ENCODE peak calls at places on chromosomes 7 and 10, in seven cellular contexts. W is Peyer's patch, M is psoas muscle, S is IMR-90, A is testis, Y is transverse colon, N is tibial nerve. K is an unnamed sample.

GRCh38 chr10:22541900-22542299 is 172.5 kb downstream of the PIP4K2A start:
- DNase-seq in A (no peak), W (no peak), N (no peak), Y (no peak), M (no peak), S (no peak), K (no peak)

GRCh38 chr10:14009315-14010082 is 321.2 kb downstream of the FRMD4A start:
- DNase-seq in N (no peak), M (no peak), W (no peak), A (no peak), Y (no peak), S (peak; percentile 90), K (peak; percentile 77)

GRCh38 chr7:139043823-139044812 is 8.3 kb upstream of the ZC3HAV1L start:
- DNase-seq in Y (peak; percentile 51), N (no peak), M (no peak), A (no peak), S (peak; percentile 44), W (no peak), K (peak; percentile 74)

GRCh38 chr10:132532784-132533560 is 4.6 kb upstream of the INPP5A start:
- DNase-seq in W (peak; percentile 20), A (no peak), S (peak; percentile 87), Y (no peak), M (no peak), N (no peak), K (no peak)

GRCh38 chr7:141366098-141366621 is 185.1 kb upstream of the AGK start:
- DNase-seq in M (no peak), A (no peak), N (no peak), S (no peak), W (no peak), Y (no peak), K (no peak)

GRCh38 chr7:107045980-107046379 is 1.5 kb downstream of the PRKAR2B start:
- DNase-seq in S (peak; percentile 61), N (no peak), Y (no peak), M (no peak), W (no peak), A (no peak), K (no peak)

GRCh38 chr10:132185601-132186487 is 904 bp upstream of the DPYSL4 start:
- DNase-seq in A (peak; percentile 44), M (peak; percentile 49), S (peak; percentile 12), N (no peak), Y (peak; percentile 37), W (peak; percentile 60), K (peak; percentile 36)

GRCh38 chr7:30468791-30469190 is 9.8 kb downstream of the NOD1 start:
- DNase-seq in N (no peak), S (peak; percentile 41), Y (no peak), A (peak; percentile 30), W (no peak), M (peak; percentile 33), K (no peak)

GRCh38 chr10:89073719-89074118 is 83.1 kb downstream of the FAS start:
- DNase-seq in W (no peak), S (no peak), A (no peak), N (no peak), Y (no peak), M (no peak), K (no peak)

GRCh38 chr10:113558336-113558735 is 5.5 kb downstream of the HABP2 start:
- DNase-seq in W (no peak), M (no peak), A (no peak), S (no peak), Y (no peak), N (no peak), K (no peak)

GRCh38 chr10:13528138-13528874 is 508 bp downstream of the BEND7 start:
- DNase-seq in N (no peak), Y (peak; percentile 43), A (peak; percentile 20), S (no peak), M (peak; percentile 26), W (peak; percentile 70), K (no peak)

GRCh38 chr7:73725703-73726466 is 6.4 kb upstream of the STX1A start:
- DNase-seq in A (peak; percentile 95), Y (peak; percentile 95), N (peak; percentile 98), S (peak; percentile 53), W (peak; percentile 95), M (peak; percentile 86), K (peak; percentile 77)

DNA sequence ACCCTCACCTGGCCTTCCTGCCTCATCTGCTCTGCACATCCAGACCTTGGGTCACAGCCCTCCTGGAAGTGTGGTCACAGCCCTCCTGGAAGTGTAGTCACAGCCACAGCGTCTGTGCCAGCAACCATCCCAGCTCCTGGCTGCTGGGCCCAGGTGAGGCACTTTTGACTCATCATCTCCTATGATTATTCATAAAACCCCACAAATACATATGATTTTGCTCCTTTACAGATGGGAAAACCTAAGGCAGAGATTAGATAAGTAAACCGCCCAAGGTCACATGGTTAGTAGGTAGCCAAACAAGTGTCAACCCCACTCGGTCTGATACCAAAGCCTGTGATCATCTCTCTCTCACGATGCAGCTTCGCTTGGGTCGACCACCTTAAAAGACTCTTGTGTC is 94.3 kb downstream of the PRLHR start:
- DNase-seq in N (no peak), W (no peak), M (no peak), Y (no peak), A (no peak), S (no peak), K (no peak)
- H3K27ac ChIP-seq in N (no peak overlapping the region), W (no peak overlapping the region), M (no peak overlapping the region), Y (no peak overlapping the region), A (no peak overlapping the region), S (no peak overlapping the region), K (no peak overlapping the region)

GRCh38 chr10:44024351-44025116 is 360.4 kb downstream of the CXCL12 start:
- DNase-seq in Y (no peak), M (no peak), S (no peak), A (no peak), W (no peak), N (no peak), K (no peak)
- H3K4me3 ChIP-seq in Y (no peak overlapping the region), M (no peak overlapping the region), S (no peak overlapping the region), A (no peak overlapping the region), W (no peak overlapping the region), N (no peak overlapping the region), K (no peak overlapping the region)

GRCh38 chr7:148735141-148735540 is 36.4 kb downstream of the CUL1 start:
- DNase-seq in N (no peak), S (no peak), W (no peak), M (peak; percentile 28), Y (no peak), A (no peak), K (no peak)
- H3K4me1 ChIP-seq in N (no peaks in the 10 kb centered on the region), S (peaks cover 16% of the 10 kb centered on the region), W (no peaks in the 10 kb centered on the region), M (peaks cover 64% of the 10 kb centered on the region), Y (peaks cover 12% of the 10 kb centered on the region), A (no peaks in the 10 kb centered on the region), K (no peaks in the 10 kb centered on the region)

DNA sequence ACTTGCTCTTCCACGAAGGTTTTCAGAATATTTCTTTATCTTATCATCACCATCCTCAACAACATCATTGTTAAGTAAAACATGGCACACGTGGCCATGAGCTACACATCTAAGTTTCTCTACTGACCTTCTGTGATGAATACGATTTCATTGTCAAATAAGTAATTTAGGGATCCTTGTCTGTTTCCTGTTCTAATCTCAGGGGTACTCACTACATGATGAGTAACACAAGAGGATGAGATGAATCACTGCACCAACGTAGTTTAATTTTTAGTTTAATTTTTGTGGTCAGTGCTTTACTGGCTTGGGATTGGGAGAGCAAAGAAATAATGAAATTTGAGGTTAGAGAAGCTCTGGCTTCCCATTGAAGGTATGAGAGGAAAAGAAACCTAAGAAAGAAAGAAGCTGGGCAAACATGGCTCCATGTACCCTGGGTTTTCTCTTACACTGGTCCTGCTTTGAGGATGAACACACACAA is 461.9 kb upstream of the KLF6 start:
- DNase-seq in W (no peak), M (no peak), S (peak; percentile 98), N (no peak), A (no peak), Y (no peak), K (no peak)
- H3K27ac ChIP-seq in W (no peak overlapping the region), M (peak overlapping the region; percentile 13), S (peak overlapping the region; percentile 87), N (peak overlapping the region; percentile 70), A (no peak overlapping the region), Y (peak overlapping the region; percentile 20), K (no peak overlapping the region)

DNA sequence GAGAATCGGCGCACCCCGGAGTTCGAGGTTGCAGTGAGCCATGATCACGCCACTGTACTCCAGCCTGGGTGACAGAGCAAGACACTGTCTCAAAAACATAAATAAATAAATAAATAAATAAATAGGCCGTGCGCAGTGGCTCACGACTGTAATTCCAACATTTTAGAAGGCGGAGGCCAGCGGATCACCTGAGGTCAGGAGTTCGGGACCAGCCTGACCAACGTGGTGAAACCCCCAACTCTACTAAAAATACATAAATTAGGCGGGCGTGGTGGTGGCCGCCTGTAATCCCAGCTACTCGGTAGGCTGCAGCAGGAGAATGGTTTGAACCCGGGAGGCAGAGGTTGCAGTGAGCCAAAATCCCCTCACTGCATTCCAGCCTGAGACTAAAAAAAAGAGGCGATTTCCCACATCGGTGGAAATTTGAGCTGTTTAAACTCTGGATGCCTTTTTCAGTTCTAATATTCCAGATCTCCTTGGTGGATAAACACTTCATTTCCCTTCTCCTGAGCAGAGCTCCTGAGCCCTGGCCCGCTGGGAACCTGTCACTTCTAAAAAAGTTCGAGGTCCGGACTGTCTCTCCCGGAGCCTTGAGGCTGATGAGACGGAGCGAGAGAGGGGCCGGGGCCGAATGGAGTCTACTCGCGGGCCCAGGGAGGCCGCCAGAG is 2.0 kb upstream of the NFKB2 start:
- DNase-seq in A (no peak), W (no peak), S (no peak), Y (no peak), M (no peak), N (no peak), K (no peak)
- H3K4me3 ChIP-seq in A (peak overlapping the region; percentile 76), W (peak overlapping the region; percentile 69), S (peak overlapping the region; percentile 51), Y (peak overlapping the region; percentile 59), M (peak overlapping the region; percentile 75), N (peak overlapping the region; percentile 80), K (peak overlapping the region; percentile 100)

GRCh38 chr7:87047-87446 is 105.3 kb upstream of the FAM20C start:
- DNase-seq in W (no peak), Y (no peak), M (no peak), N (no peak), S (no peak), A (no peak), K (no peak)

GRCh38 chr7:86116-86515 is 106.3 kb upstream of the FAM20C start:
- DNase-seq in Y (no peak), N (no peak), A (no peak), W (no peak), M (no peak), S (no peak), K (no peak)

GRCh38 chr7:85074-85945 is 107.1 kb upstream of the FAM20C start:
- DNase-seq in Y (no peak), A (peak; percentile 55), S (peak; percentile 54), W (no peak), M (no peak), N (no peak), K (no peak)

GRCh38 chr7:87671-88070 is 104.7 kb upstream of the FAM20C start:
- DNase-seq in W (no peak), M (no peak), S (no peak), A (no peak), N (no peak), Y (no peak), K (no peak)

GRCh38 chr7:86629-87028 is 105.7 kb upstream of the FAM20C start:
- DNase-seq in M (no peak), W (no peak), Y (no peak), A (no peak), N (no peak), S (no peak), K (no peak)
- H3K4me1 ChIP-seq in M (peaks cover 18% of the 10 kb centered on the region), W (no peaks in the 10 kb centered on the region), Y (peaks cover 33% of the 10 kb centered on the region), A (peaks cover 5% of the 10 kb centered on the region), N (peaks cover 21% of the 10 kb centered on the region), S (peaks cover 37% of the 10 kb centered on the region), K (no peaks in the 10 kb centered on the region)

K was measured in CD8-positive, alpha-beta memory T cell.